ENCODE peak calls at places on chromosomes 5 and 9, in seven cellular contexts. M is sigmoid colon, E is HL-60, F is body of pancreas, P is GM13977, Y is heart left ventricle, Q is left ventricle myocardium inferior. H is an unnamed sample.

GRCh38 chr5:179680014-179680779 is 637 bp downstream of the CBY3 start:
- DNase-seq in P (no peak), F (no peak), M (no peak), Y (no peak), E (peak), Q (no peak), H (no peak)

GRCh38 chr9:120486347-120486746 is 93.6 kb downstream of the CDK5RAP2 start:
- DNase-seq in M (no peak), Q (no peak), Y (no peak), E (no peak), P (no peak), F (no peak), H (no peak)

GRCh38 chr5:20601678-20602100 is 613.7 kb upstream of the CDH18 start:
- DNase-seq in M (no peak), F (no peak), Y (no peak), E (no peak), P (no peak), Q (no peak), H (no peak)

GRCh38 chr5:36444582-36444999 is 142.9 kb upstream of the RANBP3L start:
- DNase-seq in M (no peak), Q (peak), P (no peak), E (no peak), Y (peak), F (peak), H (no peak)

GRCh38 chr9:114266969-114267368 is 55.9 kb upstream of the ORM1 start:
- DNase-seq in E (no peak), F (no peak), Q (no peak), M (no peak), Y (no peak), P (no peak), H (no peak)

GRCh38 chr5:136011427-136012001 is 17.3 kb upstream of the TGFBI start:
- DNase-seq in Q (no peak), Y (no peak), E (no peak), M (no peak), P (no peak), F (no peak), H (no peak)

GRCh38 chr5:66894480-66895240 is 298.5 kb downstream of the MAST4 start:
- DNase-seq in P (no peak), Q (no peak), M (no peak), F (no peak), Y (no peak), E (no peak), H (no peak)

GRCh38 chr5:156414381-156414780 is 87.4 kb downstream of the SGCD start:
- DNase-seq in M (no peak), F (no peak), Y (no peak), P (no peak), E (no peak), Q (no peak), H (no peak)

GRCh38 chr5:54460181-54460919 is 4.9 kb downstream of the HSPB3 start:
- DNase-seq in P (no peak), M (no peak), E (no peak), F (no peak), Q (no peak), Y (no peak), H (no peak)

GRCh38 chr5:112848116-112848811 is 12.8 kb upstream of the SRP19 start:
- DNase-seq in Q (no peak), F (no peak), Y (no peak), M (no peak), E (peak), P (peak), H (peak)

GRCh38 chr9:109477269-109478203 is 20.6 kb downstream of the PTPN3 start:
- DNase-seq in Y (no peak), P (no peak), E (no peak), Q (no peak), F (peak), M (no peak), H (peak)

GRCh38 chr5:81856948-81857928 is 106.3 kb upstream of the SSBP2 start:
- DNase-seq in Y (peak), M (peak), E (no peak), F (peak), Q (peak), P (no peak), H (peak)

GRCh38 chr5:122311888-122312669 is at the start of gene SNCAIP:
- DNase-seq in F (peak), P (peak), Q (peak), Y (peak), M (peak), E (no peak), H (peak)

GRCh38 chr5:106459541-106459940 is 1211.2 kb downstream of the EFNA5 start:
- DNase-seq in Y (no peak), E (no peak), Q (no peak), F (no peak), P (no peak), M (no peak), H (no peak)

GRCh38 chr9:77876091-77876490 is 155.5 kb downstream of the GNAQ start:
- DNase-seq in P (no peak), M (no peak), F (no peak), E (no peak), Q (no peak), Y (no peak), H (no peak)

GRCh38 chr5:74149395-74149794 is 491.1 kb downstream of the ENC1 start:
- DNase-seq in E (no peak), M (peak), Y (no peak), F (peak), P (no peak), Q (no peak), H (no peak)

GRCh38 chr9:130844028-130844427 is 9.0 kb downstream of the ABL1 start:
- DNase-seq in Y (no peak), M (no peak), Q (peak), P (no peak), E (no peak), F (no peak), H (no peak)

GRCh38 chr5:178993955-178994579 is 1.1 kb downstream of the GRM6 start:
- DNase-seq in M (no peak), Q (no peak), P (no peak), F (no peak), E (no peak), Y (no peak), H (no peak)

GRCh38 chr9:120393386-120394057 is 186.4 kb downstream of the CDK5RAP2 start:
- DNase-seq in F (no peak), E (no peak), P (no peak), M (peak), Y (no peak), Q (no peak), H (no peak)

GRCh38 chr5:173472164-173472563 is 143.9 kb upstream of the STC2 start:
- DNase-seq in P (no peak), E (no peak), Y (peak), Q (peak), M (peak), F (peak), H (no peak)

GRCh38 chr5:59423021-59423420 is 470.5 kb downstream of the PDE4D start:
- DNase-seq in Q (no peak), Y (no peak), P (no peak), E (no peak), F (no peak), M (no peak), H (no peak)

GRCh38 chr5:35857004-35857345 is 284 bp downstream of the IL7R start:
- DNase-seq in M (no peak), E (no peak), P (no peak), Q (no peak), Y (no peak), F (no peak), H (no peak)

GRCh38 chr9:92147030-92147853 is 32.0 kb upstream of the SPTLC1 start:
- DNase-seq in P (peak), E (peak), Q (peak), F (peak), Y (no peak), M (peak), H (peak)

GRCh38 chr5:169861934-169862333 is 118.4 kb downstream of the INSYN2B start:
- DNase-seq in F (no peak), P (no peak), E (no peak), M (no peak), Y (no peak), Q (no peak), H (no peak)

GRCh38 chr5:92552206-92553160 is 1028.5 kb downstream of the NR2F1-AS1 start:
- DNase-seq in Y (no peak), F (no peak), E (no peak), P (no peak), M (no peak), Q (no peak), H (no peak)

GRCh38 chr5:74231697-74232096 is 408.8 kb downstream of the ENC1 start:
- DNase-seq in E (no peak), Y (no peak), M (no peak), F (no peak), Q (no peak), P (no peak), H (no peak)

DNA sequence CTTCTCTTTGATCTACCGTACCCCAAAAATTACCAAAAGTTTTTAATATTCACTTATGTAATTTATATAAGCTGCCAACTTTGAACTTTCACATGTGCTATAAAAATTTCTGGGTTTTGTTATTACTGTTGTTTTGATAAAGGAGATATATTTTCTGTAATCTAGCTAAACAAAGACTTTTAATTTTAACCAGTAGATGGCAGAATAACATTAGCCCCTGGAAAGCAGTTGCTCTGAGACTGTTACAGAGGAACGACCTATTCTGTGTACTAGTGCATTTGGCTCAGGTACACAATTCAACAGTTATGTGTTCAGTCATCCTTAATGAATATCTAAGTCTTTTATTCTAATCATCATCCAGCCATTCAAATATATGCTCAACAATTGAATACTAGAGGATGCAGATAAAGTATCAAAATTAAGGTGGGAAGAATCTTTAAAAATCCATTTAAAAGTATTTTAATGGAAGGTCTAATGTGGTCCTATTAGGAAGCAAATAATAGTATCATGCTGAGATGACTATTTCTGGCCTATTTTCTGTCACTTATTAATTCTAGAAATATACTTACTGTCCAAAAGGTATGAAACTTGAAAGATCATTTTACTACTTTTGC is 8.6 kb downstream of the KLHL9 start:
- DNase-seq in Q (no peak), M (no peak), Y (no peak), P (peak), F (no peak), E (no peak), H (peak)
- TF ChIP-seq CTCF in Q (peak), M (peak), Y (peak), P (peak), F (peak), E (no peak), H (peak)

GRCh38 chr5:132009706-132010405 is 1.6 kb downstream of the ACSL6 start:
- DNase-seq in Y (no peak), F (no peak), P (no peak), Q (no peak), M (peak), E (no peak), H (no peak)

GRCh38 chr5:132007399-132008162 is 3.9 kb downstream of the ACSL6 start:
- DNase-seq in Y (peak), M (peak), F (peak), E (peak), Q (peak), P (peak), H (peak)

GRCh38 chr5:132008961-132009680 is 2.3 kb downstream of the ACSL6 start:
- DNase-seq in P (peak), F (peak), Q (no peak), Y (no peak), E (no peak), M (peak), H (peak)

GRCh38 chr5:132006331-132007120 is 4.9 kb downstream of the ACSL6 start:
- DNase-seq in Y (no peak), M (no peak), Q (no peak), E (no peak), P (no peak), F (no peak), H (no peak)

GRCh38 chr5:132008163-132008473 is 3.3 kb downstream of the ACSL6 start:
- DNase-seq in Q (no peak), F (no peak), M (peak), P (no peak), Y (no peak), E (no peak), H (no peak)
- TF ChIP-seq CTCF in Q (no peak), F (no peak), M (no peak), P (peak), Y (no peak), E (no peak), H (no peak)

GRCh38 chr5:172288465-172288864 is 4.9 kb upstream of the UBTD2 start:
- DNase-seq in Y (no peak), Q (no peak), E (no peak), F (no peak), M (no peak), P (no peak), H (no peak)

GRCh38 chr5:172294831-172295230 is 11.3 kb upstream of the UBTD2 start:
- DNase-seq in P (no peak), F (no peak), M (no peak), Q (no peak), E (no peak), Y (no peak), H (no peak)

GRCh38 chr5:172293054-172293744 is 9.6 kb upstream of the UBTD2 start:
- DNase-seq in F (peak), Y (peak), E (peak), P (peak), M (peak), Q (peak), H (peak)

DNA sequence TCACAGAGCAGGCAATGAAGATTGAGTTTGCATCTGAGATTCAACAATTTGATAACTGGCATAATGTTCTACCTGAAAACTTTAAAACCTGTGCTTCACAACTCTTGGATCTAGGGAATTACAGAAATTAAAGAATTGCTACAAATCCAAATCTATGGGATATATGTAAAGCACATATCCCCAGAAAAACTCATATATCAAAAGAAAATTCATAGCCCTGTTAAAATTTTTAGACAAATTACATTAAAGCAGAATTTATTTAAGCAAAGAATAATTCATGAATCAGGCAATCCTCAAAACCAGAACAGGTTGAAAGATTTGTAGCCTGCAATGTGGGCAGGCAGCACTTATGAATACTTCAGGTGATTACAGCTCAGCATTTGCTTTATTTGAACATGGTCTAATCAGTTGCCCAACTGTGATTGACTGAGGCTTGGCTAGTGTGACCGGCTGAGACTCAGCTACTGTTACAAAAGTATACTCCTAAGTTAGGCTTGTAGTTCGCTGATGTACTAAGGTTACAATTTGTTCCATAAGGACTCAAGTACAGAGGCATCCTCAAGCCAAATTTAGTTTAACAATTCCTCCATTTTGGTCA is 10.3 kb upstream of the UBTD2 start:
- DNase-seq in F (peak), Y (no peak), E (no peak), M (no peak), P (no peak), Q (no peak), H (no peak)
- TF ChIP-seq CTCF in F (no peak), Y (no peak), E (no peak), M (no peak), P (no peak), Q (no peak), H (no peak)

GRCh38 chr9:2465516-2465915 is 156.1 kb upstream of the VLDLR start:
- DNase-seq in E (no peak), P (no peak), Q (no peak), M (no peak), F (no peak), Y (no peak), H (no peak)

GRCh38 chr9:2473691-2474090 is 147.9 kb upstream of the VLDLR start:
- DNase-seq in M (no peak), Q (no peak), Y (no peak), E (no peak), F (no peak), P (no peak), H (no peak)

GRCh38 chr9:2466703-2467102 is 154.9 kb upstream of the VLDLR start:
- DNase-seq in E (no peak), Q (no peak), F (no peak), M (no peak), Y (no peak), P (no peak), H (no peak)

GRCh38 chr9:2465921-2466460 is 155.6 kb upstream of the VLDLR start:
- DNase-seq in E (no peak), Q (no peak), F (peak), Y (no peak), M (no peak), P (peak), H (peak)

GRCh38 chr9:2469681-2470141 is 151.9 kb upstream of the VLDLR start:
- DNase-seq in E (peak), F (no peak), Y (peak), M (no peak), Q (peak), P (no peak), H (peak)
- TF ChIP-seq CTCF in E (peak), F (no peak), Y (no peak), M (no peak), Q (no peak), P (peak), H (peak)

GRCh38 chr5:171629221-171630005 is 156.2 kb upstream of the SMIM23 start:
- DNase-seq in P (no peak), Q (no peak), Y (no peak), F (no peak), E (no peak), M (peak), H (peak)
- TF ChIP-seq CTCF in P (no peak), Q (no peak), Y (no peak), F (no peak), E (no peak), M (no peak), H (peak)

GRCh38 chr5:125117556-125117955 is 371.1 kb upstream of the ZNF608 start:
- DNase-seq in P (no peak), E (no peak), Y (no peak), F (no peak), Q (no peak), M (no peak), H (no peak)
- TF ChIP-seq CTCF in P (no peak), E (no peak), Y (no peak), F (no peak), Q (no peak), M (no peak), H (no peak)

DNA sequence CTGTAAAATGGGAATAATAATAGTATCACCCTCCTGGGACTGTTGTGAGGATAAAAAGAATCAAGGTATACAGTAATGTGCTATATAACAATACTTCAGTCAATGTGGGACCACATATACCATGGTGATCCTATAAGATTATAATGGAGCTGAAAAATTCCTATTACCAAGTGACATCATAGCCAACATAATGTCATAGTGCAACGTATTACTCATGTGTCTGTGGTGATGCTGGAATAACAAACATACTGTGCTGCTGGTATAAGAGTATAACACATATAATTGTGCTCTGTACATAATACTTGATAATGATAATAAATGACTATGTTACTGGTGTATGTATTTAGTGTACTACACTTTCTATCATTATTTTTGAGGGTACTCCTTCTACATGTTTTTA is 38.1 kb downstream of the LIFR start:
- DNase-seq in E (no peak), Y (no peak), P (no peak), M (no peak), F (no peak), Q (no peak), H (no peak)
- TF ChIP-seq CTCF in E (no peak), Y (no peak), P (no peak), M (no peak), F (no peak), Q (no peak), H (no peak)

DNA sequence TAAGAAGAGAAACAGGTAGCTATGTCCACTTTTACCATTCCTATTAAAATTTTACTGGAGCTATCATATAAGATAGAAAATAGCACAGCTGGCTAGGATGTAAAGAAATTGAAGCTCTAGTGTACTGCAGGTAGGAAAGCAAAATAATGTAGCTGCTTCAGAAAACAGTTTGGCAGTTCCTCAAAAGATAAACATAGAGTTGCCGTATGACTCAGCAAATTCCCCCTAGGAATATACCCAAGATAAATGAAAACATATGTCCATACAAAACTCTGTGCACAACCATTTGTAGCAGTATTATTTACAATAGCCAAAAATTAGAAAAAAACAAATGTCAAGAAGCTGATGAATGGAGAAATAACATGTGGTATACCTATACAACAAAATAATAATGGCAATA is 64.6 kb upstream of the SHISAL2B start:
- DNase-seq in E (no peak), F (no peak), Q (no peak), P (no peak), M (no peak), Y (no peak), H (no peak)
- TF ChIP-seq CTCF in E (no peak), F (no peak), Q (no peak), P (no peak), M (no peak), Y (no peak), H (no peak)

H was measured in GM20000.